ENCODE peak calls at places on chromosomes 2 and 18, in ten cellular contexts. V is mesendoderm, P is keratinocyte, R is uterus, B is lower leg skin, Y is lung, F is mammary epithelial cell, S is BJ, U is AG04450, E is fibroblast of lung. Q is an unnamed sample.

GRCh38 chr2:3008551-3009498 is 368.8 kb downstream of the EIPR1 start:
- DNase-seq in S (no peak), U (no peak), B (no peak), P (no peak), Y (no peak), R (no peak), E (no peak), V (no peak), F (no peak), Q (no peak)

GRCh38 chr2:198471291-198471690 is 666.9 kb downstream of the PLCL1 start:
- DNase-seq in R (no peak), U (no peak), F (no peak), V (peak; percentile 38), B (no peak), E (no peak), Y (no peak), S (no peak), P (no peak), Q (no peak)

GRCh38 chr18:41829648-41830516 is 125.2 kb upstream of the PIK3C3 start:
- DNase-seq in F (peak; percentile 9), R (no peak), U (no peak), B (no peak), V (no peak), S (no peak), Y (no peak), E (no peak), P (no peak), Q (no peak)

GRCh38 chr18:901769-902168 is 2.9 kb upstream of the ADCYAP1 start:
- DNase-seq in U (no peak), B (peak; percentile 48), V (no peak), R (no peak), P (no peak), F (no peak), E (no peak), Y (no peak), S (no peak), Q (no peak)

GRCh38 chr2:86750240-86750839 is 30.2 kb downstream of the RMND5A start:
- DNase-seq in B (no peak), E (peak; percentile 11), F (no peak), Y (no peak), V (peak; percentile 42), S (no peak), U (no peak), R (no peak), P (no peak), Q (no peak)

GRCh38 chr2:239519081-239519920 is 118.5 kb upstream of the HDAC4 start:
- DNase-seq in V (peak; percentile 8), U (no peak), R (no peak), E (no peak), P (no peak), Y (no peak), B (no peak), S (no peak), F (no peak), Q (no peak)

GRCh38 chr2:240990726-240991377 is 7.6 kb upstream of the SNED1 start:
- DNase-seq in B (peak; percentile 85), F (no peak), Y (no peak), R (peak; percentile 16), S (no peak), P (no peak), V (no peak), U (no peak), E (no peak), Q (no peak)

GRCh38 chr2:233329489-233330135 is 22.0 kb downstream of the SAG start:
- DNase-seq in F (no peak), S (no peak), V (peak; percentile 73), B (no peak), P (no peak), E (peak; percentile 60), U (no peak), R (no peak), Y (no peak), Q (no peak)

GRCh38 chr2:10889741-10890215 is 22.0 kb upstream of the KCNF1 start:
- DNase-seq in E (no peak), F (peak; percentile 51), V (no peak), S (no peak), P (no peak), R (no peak), U (no peak), Y (no peak), B (peak; percentile 49), Q (peak; percentile 30)

GRCh38 chr2:239750045-239750835 is 274.9 kb downstream of the NDUFA10 start:
- DNase-seq in U (no peak), Y (no peak), P (no peak), E (no peak), F (no peak), V (no peak), R (no peak), S (no peak), B (no peak), Q (no peak)

GRCh38 chr2:31429759-31430438 is 15.4 kb upstream of the XDH start:
- DNase-seq in Y (no peak), F (peak; percentile 97), E (peak; percentile 39), R (no peak), V (no peak), U (no peak), P (peak; percentile 77), B (no peak), S (no peak), Q (peak; percentile 95)

GRCh38 chr2:11500702-11501303 is 33.0 kb upstream of the GREB1 start:
- DNase-seq in E (no peak), F (no peak), U (no peak), S (no peak), R (no peak), V (no peak), P (no peak), B (no peak), Y (no peak), Q (no peak)

GRCh38 chr2:43223412-43224040 is 2.9 kb downstream of the ZFP36L2 start:
- DNase-seq in V (no peak), P (no peak), Y (no peak), S (no peak), B (no peak), E (peak; percentile 45), F (peak; percentile 28), R (no peak), U (no peak), Q (peak; percentile 12)

GRCh38 chr2:95381212-95382127 is 21.0 kb upstream of the FAHD2A start:
- DNase-seq in P (no peak), U (no peak), S (no peak), F (no peak), Y (no peak), B (peak; percentile 74), V (no peak), E (no peak), R (peak; percentile 10), Q (no peak)

GRCh38 chr2:32591669-32592463 is 36.0 kb upstream of the TTC27 start:
- DNase-seq in Y (no peak), P (no peak), E (peak; percentile 30), B (no peak), V (no peak), R (no peak), U (no peak), F (peak; percentile 3), S (no peak), Q (peak; percentile 30)

GRCh38 chr2:32594573-32594972 is 33.3 kb upstream of the TTC27 start:
- DNase-seq in B (no peak), E (no peak), S (no peak), Y (no peak), V (no peak), F (no peak), U (no peak), P (no peak), R (no peak), Q (no peak)
- H3K4me3 ChIP-seq in B (no peak overlapping the region), E (no peak overlapping the region), S (no peak overlapping the region), Y (no peak overlapping the region), V (no peak overlapping the region), F (no peak overlapping the region), U (no peak overlapping the region), P (no peak overlapping the region), R (no peak overlapping the region), Q (no peak overlapping the region)

DNA sequence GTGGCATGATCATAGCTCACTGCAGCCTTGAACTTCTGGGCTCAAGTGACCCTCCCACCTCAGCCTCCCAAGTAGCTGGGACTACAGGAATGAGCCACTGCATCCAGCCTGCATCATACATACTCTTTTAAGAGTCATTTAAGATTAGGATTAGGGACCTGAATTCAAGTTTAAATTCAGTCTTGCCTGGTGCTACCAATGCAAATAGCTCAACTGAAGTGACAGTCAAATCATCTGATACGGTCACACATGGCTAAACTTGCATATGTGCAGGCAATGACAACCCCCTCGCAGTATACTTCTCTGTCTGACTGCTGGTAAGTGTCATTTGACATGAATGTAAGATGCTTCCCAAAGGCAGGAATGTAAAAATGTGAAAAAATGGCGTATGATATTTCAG is 31.8 kb upstream of the TMEM131 start:
- DNase-seq in Y (no peak), R (no peak), V (no peak), S (no peak), B (no peak), E (peak; percentile 3), U (no peak), P (no peak), F (no peak), Q (no peak)
- H3K4me3 ChIP-seq in Y (no peak overlapping the region), R (no peak overlapping the region), V (no peak overlapping the region), S (no peak overlapping the region), B (no peak overlapping the region), E (no peak overlapping the region), U (no peak overlapping the region), P (no peak overlapping the region), F (no peak overlapping the region), Q (no peak overlapping the region)

GRCh38 chr2:204108874-204109295 is 172.3 kb downstream of the ICOS start:
- DNase-seq in S (no peak), U (no peak), E (no peak), V (no peak), P (no peak), B (no peak), R (no peak), F (no peak), Y (no peak), Q (no peak)

GRCh38 chr2:204114294-204114693 is 177.7 kb downstream of the ICOS start:
- DNase-seq in U (no peak), Y (no peak), P (no peak), S (no peak), F (no peak), B (no peak), V (peak; percentile 62), R (no peak), E (no peak), Q (no peak)

GRCh38 chr2:204108301-204108700 is 171.7 kb downstream of the ICOS start:
- DNase-seq in Y (no peak), V (peak; percentile 72), P (no peak), S (no peak), R (peak; percentile 35), E (peak; percentile 14), B (no peak), F (no peak), U (no peak), Q (no peak)

GRCh38 chr2:204110250-204111183 is 174.0 kb downstream of the ICOS start:
- DNase-seq in Y (no peak), P (no peak), V (no peak), E (peak; percentile 6), U (no peak), S (peak; percentile 19), F (no peak), B (no peak), R (no peak), Q (no peak)

GRCh38 chr2:204109681-204110080 is 173.1 kb downstream of the ICOS start:
- DNase-seq in F (no peak), E (no peak), S (no peak), U (no peak), B (no peak), V (peak; percentile 37), R (peak; percentile 31), Y (no peak), P (no peak), Q (no peak)
- H3K4me3 ChIP-seq in F (no peak overlapping the region), E (no peak overlapping the region), S (no peak overlapping the region), U (no peak overlapping the region), B (no peak overlapping the region), V (no peak overlapping the region), R (no peak overlapping the region), Y (no peak overlapping the region), P (no peak overlapping the region), Q (no peak overlapping the region)

GRCh38 chr2:218981390-218982311 is 3.3 kb downstream of the FEV start:
- DNase-seq in S (no peak), E (peak; percentile 20), Y (no peak), F (peak; percentile 50), V (peak; percentile 61), U (no peak), P (no peak), B (no peak), R (peak; percentile 43), Q (peak; percentile 20)
- H3K4me3 ChIP-seq in S (no peak overlapping the region), E (no peak overlapping the region), Y (no peak overlapping the region), F (no peak overlapping the region), V (no peak overlapping the region), U (peak overlapping the region; percentile 20), P (no peak overlapping the region), B (no peak overlapping the region), R (no peak overlapping the region), Q (no peak overlapping the region)